ENCODE peak calls at places on chromosomes 4 and X, in eight cellular contexts. E is GM12865, P is epithelial cell of proximal tubule, A is epithelial cell of esophagus, Z is upper lobe of left lung, N is pancreas, L is astrocyte of the spinal cord, D is foreskin fibroblast. I is an unnamed sample.

GRCh38 chrX:70262952-70263567 is 3.1 kb upstream of the P2RY4 start:
- DNase-seq in E (peak), P (no peak), A (peak), Z (peak), N (peak), L (peak), D (peak), I (peak)

GRCh38 chrX:56499372-56499771 is 64.1 kb upstream of the UBQLN2 start:
- DNase-seq in E (no peak), P (no peak), A (peak), Z (no peak), N (no peak), L (no peak), D (no peak), I (no peak)

GRCh38 chr4:11428701-11429571 is at the start of gene HS3ST1:
- DNase-seq in E (peak), P (peak), A (peak), Z (peak), N (peak), L (peak), D (no peak), I (peak)

GRCh38 chr4:169252339-169253086 is 18.2 kb downstream of the SH3RF1 start:
- DNase-seq in E (no peak), P (no peak), A (no peak), Z (no peak), N (no peak), L (peak), D (no peak), I (no peak)

GRCh38 chr4:78749258-78749971 is 26.7 kb upstream of the BMP2K start:
- DNase-seq in E (peak), P (no peak), A (no peak), Z (no peak), N (no peak), L (peak), D (no peak), I (no peak)

GRCh38 chrX:118182050-118182449 is 65.4 kb upstream of the KLHL13 start:
- DNase-seq in E (no peak), P (peak), A (no peak), Z (no peak), N (no peak), L (peak), D (peak), I (no peak)

GRCh38 chr4:40747436-40747835 is 2.3 kb upstream of the NSUN7 start:
- DNase-seq in E (no peak), P (no peak), A (no peak), Z (no peak), N (no peak), L (no peak), D (no peak), I (no peak)

GRCh38 chrX:81308086-81308852 is 106.4 kb downstream of the SH3BGRL start:
- DNase-seq in E (no peak), P (no peak), A (no peak), Z (no peak), N (no peak), L (no peak), D (no peak), I (no peak)

GRCh38 chrX:45850197-45850774 is 649.6 kb upstream of the DIPK2B start:
- DNase-seq in E (no peak), P (no peak), A (peak), Z (no peak), N (no peak), L (peak), D (no peak), I (peak)

GRCh38 chrX:40107291-40108083 is 9.7 kb upstream of the BCOR start:
- DNase-seq in E (peak), P (no peak), A (no peak), Z (peak), N (peak), L (no peak), D (no peak), I (peak)

DNA sequence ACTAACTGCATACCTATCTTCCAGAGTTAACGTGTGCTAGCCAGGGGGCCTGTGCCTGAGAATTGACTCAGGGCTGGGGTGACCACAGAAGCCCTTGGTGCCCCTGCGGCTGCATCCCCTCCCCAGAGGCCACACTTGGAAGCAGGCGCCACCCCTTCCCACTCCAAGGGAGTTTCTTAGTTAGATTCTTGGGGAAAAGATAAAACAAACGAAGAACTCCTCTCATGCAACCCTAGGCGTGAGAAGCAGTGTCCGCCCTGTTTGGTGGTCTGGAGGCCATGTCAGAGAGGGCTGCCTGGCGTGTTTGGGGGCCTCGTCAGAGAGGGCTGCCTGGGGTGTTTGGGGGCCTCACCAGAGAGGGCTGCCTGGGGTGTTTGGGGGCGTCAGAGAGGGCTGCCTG is 50.3 kb upstream of the HGFAC start:
- DNase-seq in E (no peak), P (no peak), A (no peak), Z (no peak), N (no peak), L (no peak), D (no peak), I (no peak)
- H3K4me3 ChIP-seq in E (no peak), P (no peak), A (no peak), Z (no peak), N (no peak), L (no peak), D (no peak), I (no peak)

DNA sequence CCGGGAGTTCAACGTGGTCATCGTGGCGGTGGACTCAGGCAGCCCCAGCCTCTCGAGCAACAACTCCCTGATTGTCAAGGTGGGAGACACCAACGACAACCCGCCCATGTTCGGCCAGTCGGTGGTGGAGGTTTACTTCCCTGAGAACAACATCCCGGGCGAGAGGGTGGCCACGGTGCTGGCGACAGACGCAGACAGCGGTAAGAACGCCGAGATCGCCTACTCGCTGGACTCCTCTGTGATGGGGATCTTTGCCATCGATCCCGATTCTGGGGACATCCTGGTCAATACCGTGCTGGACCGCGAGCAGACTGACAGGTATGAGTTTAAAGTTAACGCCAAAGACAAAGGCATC is 2.7 kb downstream of the PCDH7 start:
- DNase-seq in E (no peak), P (no peak), A (no peak), Z (no peak), N (no peak), L (no peak), D (no peak), I (peak)
- H3K4me3 ChIP-seq in E (no peak), P (no peak), A (peak), Z (peak), N (no peak), L (peak), D (no peak), I (peak)

DNA sequence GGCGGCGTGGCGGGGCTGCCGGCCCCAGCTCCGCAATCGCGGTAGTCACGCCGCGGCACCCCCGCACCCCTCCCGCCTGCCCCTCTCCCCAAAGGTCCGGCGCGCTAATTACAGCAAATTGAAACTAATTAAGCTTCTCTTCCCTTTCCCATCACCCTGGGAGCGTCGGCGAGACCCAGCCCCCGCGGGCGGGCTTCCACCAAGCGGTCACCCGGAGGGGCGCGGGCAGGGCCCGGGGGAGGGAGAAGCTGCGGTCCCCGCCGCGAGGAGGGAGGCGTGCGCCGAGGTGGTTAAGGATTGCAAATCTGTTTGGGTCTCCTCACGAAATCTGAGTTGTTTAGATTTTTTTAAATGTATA is 13.1 kb downstream of the ARX start:
- DNase-seq in E (no peak), P (no peak), A (no peak), Z (no peak), N (no peak), L (no peak), D (no peak), I (peak)
- H3K4me3 ChIP-seq in E (peak), P (peak), A (peak), Z (peak), N (peak), L (peak), D (peak), I (peak)

DNA sequence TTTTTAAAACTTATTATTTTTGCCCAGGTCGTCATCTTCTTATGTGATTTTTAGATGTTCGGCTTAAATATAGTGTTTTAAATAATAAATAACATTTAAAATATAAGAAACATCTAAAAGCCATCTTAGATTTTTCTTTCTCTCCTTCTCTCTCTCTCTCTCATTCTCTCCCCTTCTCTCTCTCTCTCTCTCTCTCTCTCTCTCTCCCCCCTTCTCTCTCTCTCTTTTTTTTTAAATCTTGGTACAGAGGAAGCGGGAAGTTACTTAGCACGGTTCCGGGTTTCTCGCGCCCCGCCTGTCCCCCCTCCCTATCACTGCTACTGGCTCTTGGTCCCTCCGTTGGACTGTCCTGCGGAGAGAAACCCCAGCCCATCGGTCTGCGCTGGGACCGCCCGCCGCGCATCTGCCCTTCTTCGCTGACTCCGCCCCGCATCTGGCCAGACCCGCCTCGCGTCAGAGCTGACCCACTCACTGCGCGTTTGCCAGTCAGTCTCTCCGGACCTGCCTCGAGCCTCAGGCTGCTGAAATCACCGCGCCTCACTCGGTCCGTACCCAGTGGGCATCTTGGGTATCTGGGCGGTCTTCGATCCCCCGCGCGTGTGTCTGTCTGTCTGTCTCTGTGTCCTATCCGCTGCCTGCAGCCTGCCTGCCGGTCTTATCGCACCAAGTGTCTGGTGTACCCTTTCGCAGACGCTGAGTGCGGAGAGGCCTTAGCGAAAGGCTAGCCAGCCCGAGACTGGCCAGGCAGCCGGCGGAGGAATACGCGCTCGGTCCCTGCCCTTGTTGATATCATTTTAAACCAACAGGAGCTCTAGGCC is at the start of gene PABPC5:
- DNase-seq in E (no peak), P (no peak), A (peak), Z (peak), N (peak), L (peak), D (peak), I (peak)
- H3K4me3 ChIP-seq in E (no peak), P (peak), A (peak), Z (peak), N (peak), L (peak), D (peak), I (peak)

GRCh38 chr4:33107813-33108212 is 2387.6 kb downstream of the PCDH7 start:
- DNase-seq in E (no peak), P (no peak), A (peak), Z (no peak), N (no peak), L (no peak), D (no peak), I (no peak)

GRCh38 chr4:33111106-33111505 is 2390.9 kb downstream of the PCDH7 start:
- DNase-seq in E (no peak), P (no peak), A (peak), Z (no peak), N (no peak), L (no peak), D (no peak), I (no peak)
- H3K4me3 ChIP-seq in E (no peak), P (no peak), A (no peak), Z (no peak), N (no peak), L (no peak), D (no peak), I (no peak)

GRCh38 chrX:43552166-43552565 is 103.9 kb upstream of the MAOA start:
- DNase-seq in E (no peak), P (peak), A (peak), Z (no peak), N (no peak), L (no peak), D (no peak), I (no peak)
- H3K4me3 ChIP-seq in E (no peak), P (no peak), A (no peak), Z (no peak), N (no peak), L (no peak), D (no peak), I (no peak)

GRCh38 chr4:32140636-32141035 is 1420.5 kb downstream of the PCDH7 start:
- DNase-seq in E (peak), P (peak), A (peak), Z (no peak), N (no peak), L (peak), D (peak), I (no peak)
- H3K4me3 ChIP-seq in E (no peak), P (no peak), A (no peak), Z (no peak), N (no peak), L (no peak), D (no peak), I (no peak)

DNA sequence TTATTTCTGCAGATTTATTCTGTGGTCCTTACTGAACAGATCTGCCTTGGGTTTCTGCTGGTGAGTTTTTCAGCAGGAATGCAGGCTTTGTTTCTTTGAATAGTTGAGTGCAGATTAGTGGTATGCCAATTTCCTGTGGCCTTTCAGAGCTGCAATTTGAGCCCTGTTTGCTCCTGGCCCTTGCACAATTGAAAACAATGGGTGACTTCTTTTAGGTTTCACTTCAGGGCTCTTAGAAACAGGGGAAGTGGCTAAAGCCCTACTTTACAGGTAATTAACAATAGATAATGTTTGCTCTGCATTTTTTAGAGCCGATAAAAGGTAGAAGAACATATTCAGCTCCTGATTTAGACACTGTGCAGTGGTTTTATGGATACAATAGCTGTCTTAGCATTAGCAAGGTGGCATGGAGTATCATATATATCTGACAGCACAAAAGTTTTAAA is 21.9 kb downstream of the SPRY1 start:
- DNase-seq in E (peak), P (peak), A (peak), Z (peak), N (peak), L (peak), D (peak), I (peak)
- H3K4me3 ChIP-seq in E (no peak), P (no peak), A (no peak), Z (no peak), N (no peak), L (no peak), D (no peak), I (peak)

I was measured in endodermal cell.